ENCODE peak calls at places on chromosomes 4 and X, in five cellular contexts. T is hepatocyte, W is fibroblast of lung, R is heart left ventricle, B is RWPE2. D is an unnamed sample.
A peak's percentile ranks its signal among the peaks of the same experiment; 100 is the strongest.

GRCh38 chr4:118765399-118765798 is 70.5 kb downstream of the SEC24D start:
- DNase-seq in T (peak; percentile 63), R (no peak), B (no peak), W (peak; percentile 98), D (no peak)

GRCh38 chrX:70439016-70439415 is 5.6 kb upstream of the DLG3 start:
- DNase-seq in T (no peak), W (no peak), B (no peak), R (no peak), D (no peak)

GRCh38 chrX:101658661-101659477 is 781 bp downstream of the ARMCX2 start:
- DNase-seq in T (peak; percentile 75), W (peak; percentile 40), B (no peak), R (peak; percentile 74), D (peak; percentile 74)

GRCh38 chr4:3330682-3331081 is 37.9 kb downstream of the RGS12 start:
- DNase-seq in R (no peak), W (no peak), B (no peak), T (no peak), D (no peak)

GRCh38 chr4:8664031-8664805 is 71.7 kb downstream of the CPZ start:
- DNase-seq in T (no peak), B (peak; percentile 30), R (no peak), W (no peak), D (no peak)

GRCh38 chr4:76199664-76200211 is 13.9 kb downstream of the SCARB2 start:
- DNase-seq in B (no peak), T (no peak), W (peak; percentile 26), R (no peak), D (peak; percentile 78)

GRCh38 chr4:1366371-1367229 is 19.6 kb downstream of the UVSSA start:
- DNase-seq in B (peak; percentile 48), T (no peak), R (no peak), W (no peak), D (peak; percentile 9)

GRCh38 chr4:48116582-48116981 is 17.5 kb downstream of the TXK start:
- DNase-seq in W (no peak), T (no peak), B (no peak), R (no peak), D (no peak)

GRCh38 chr4:159178147-159178541 is 75.3 kb downstream of the RAPGEF2 start:
- DNase-seq in B (no peak), R (no peak), W (peak; percentile 72), T (no peak), D (no peak)

GRCh38 chr4:763922-764321 is 58.3 kb downstream of the PCGF3 start:
- DNase-seq in R (no peak), T (no peak), W (no peak), B (no peak), D (no peak)

GRCh38 chrX:134246282-134246681 is 9.3 kb downstream of the CCDC160 start:
- DNase-seq in T (no peak), R (no peak), W (peak; percentile 48), B (no peak), D (no peak)

DNA sequence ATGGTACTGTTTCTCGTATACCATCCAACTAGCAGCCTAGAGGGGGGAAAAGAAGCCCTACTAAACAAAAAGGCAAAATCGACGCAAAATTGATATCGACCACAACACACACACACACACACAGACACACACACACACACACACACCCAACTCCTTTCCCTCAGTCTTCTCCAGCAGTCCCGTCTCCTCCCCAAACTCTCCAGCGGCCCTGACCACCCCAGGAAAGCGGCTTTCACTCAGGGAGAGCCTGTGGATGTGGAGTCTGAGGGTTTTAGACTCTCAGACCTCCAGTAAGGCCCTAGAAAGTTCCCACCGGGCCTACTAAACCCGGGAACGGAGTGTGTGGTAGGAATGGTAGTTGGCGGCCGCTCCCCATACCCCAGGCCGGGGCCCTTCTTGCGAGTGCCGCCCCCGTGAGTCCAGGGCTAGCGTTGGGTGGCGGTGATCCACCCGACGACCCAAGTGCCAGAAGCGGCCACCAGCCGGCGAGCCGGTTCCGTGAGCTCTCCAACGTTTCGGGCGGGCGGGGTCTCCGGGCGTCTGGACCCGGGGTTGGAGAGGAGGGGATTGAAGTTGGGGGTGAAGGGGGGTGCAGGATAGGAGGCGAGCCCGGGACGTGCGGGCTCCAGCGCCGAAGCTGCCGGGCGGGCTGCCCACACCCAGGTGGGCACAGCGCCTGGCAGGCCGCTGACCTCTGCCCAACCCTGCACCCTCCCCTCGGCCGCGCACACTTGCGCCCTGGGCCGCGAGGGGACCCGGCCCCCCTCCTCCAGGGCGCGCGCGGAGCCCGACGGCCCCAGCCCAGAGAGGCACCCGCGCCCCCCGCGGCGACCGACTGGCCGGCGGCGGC is 13.7 kb downstream of the ARX start:
- DNase-seq in R (no peak), T (peak; percentile 32), B (no peak), W (no peak), D (no peak)
- H3K4me1 ChIP-seq in R (no peaks in the 10 kb centered on the region), T (peaks cover 33% of the 10 kb centered on the region), B (no peaks in the 10 kb centered on the region), W (no peaks in the 10 kb centered on the region), D (peaks cover 21% of the 10 kb centered on the region)

DNA sequence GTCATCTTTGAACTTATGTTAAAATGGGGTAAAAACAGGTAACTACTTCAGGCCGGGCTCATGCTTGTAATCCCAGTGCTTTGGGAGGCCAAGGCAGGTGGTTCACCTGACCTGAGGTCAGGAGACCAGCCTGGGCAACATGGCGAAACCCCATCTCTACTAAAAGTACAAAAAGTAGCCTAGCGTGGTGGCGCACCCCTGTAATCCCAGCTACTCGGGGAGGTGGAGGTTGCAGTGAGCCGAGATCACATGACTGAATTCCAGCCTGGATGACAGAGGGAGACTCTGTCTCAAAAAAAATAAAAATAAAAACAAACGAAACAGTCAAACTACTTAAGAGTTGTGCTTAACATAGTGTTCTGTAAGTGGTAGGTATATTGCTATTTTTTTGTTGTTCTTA is 2.5 kb downstream of the DDX3X start:
- DNase-seq in R (no peak), T (no peak), W (no peak), B (no peak), D (no peak)
- H3K4me3 ChIP-seq in R (peak overlapping the region; percentile 86), T (peak overlapping the region; percentile 76), W (peak overlapping the region; percentile 97), B (peak overlapping the region; percentile 81), D (no peak overlapping the region)

GRCh38 chr4:87002682-87003043 is 67.9 kb downstream of the AFF1 start:
- DNase-seq in T (no peak), B (no peak), W (no peak), R (no peak), D (no peak)
- H3K4me1 ChIP-seq in T (peaks cover 17% of the 10 kb centered on the region), B (peaks cover 14% of the 10 kb centered on the region), W (peaks cover 9% of the 10 kb centered on the region), R (peaks cover 23% of the 10 kb centered on the region), D (peaks cover 42% of the 10 kb centered on the region)

GRCh38 chr4:129808242-129808641 is 712.3 kb downstream of the C4orf33 start:
- DNase-seq in T (no peak), R (no peak), W (no peak), B (no peak), D (no peak)

GRCh38 chr4:129806986-129807385 is 711.0 kb downstream of the C4orf33 start:
- DNase-seq in B (no peak), T (no peak), R (no peak), W (no peak), D (no peak)

GRCh38 chr4:129804458-129804981 is 708.6 kb downstream of the C4orf33 start:
- DNase-seq in R (no peak), W (no peak), B (no peak), T (no peak), D (no peak)
- H3K4me3 ChIP-seq in R (no peak overlapping the region), W (no peak overlapping the region), B (no peak overlapping the region), T (no peak overlapping the region), D (no peak overlapping the region)

GRCh38 chrX:30748337-30748960 is 95.2 kb downstream of the GK start:
- DNase-seq in W (no peak), B (no peak), R (no peak), T (no peak), D (no peak)
- H3K4me1 ChIP-seq in W (no peaks in the 10 kb centered on the region), B (no peaks in the 10 kb centered on the region), R (no peaks in the 10 kb centered on the region), T (no peaks in the 10 kb centered on the region), D (no peaks in the 10 kb centered on the region)

DNA sequence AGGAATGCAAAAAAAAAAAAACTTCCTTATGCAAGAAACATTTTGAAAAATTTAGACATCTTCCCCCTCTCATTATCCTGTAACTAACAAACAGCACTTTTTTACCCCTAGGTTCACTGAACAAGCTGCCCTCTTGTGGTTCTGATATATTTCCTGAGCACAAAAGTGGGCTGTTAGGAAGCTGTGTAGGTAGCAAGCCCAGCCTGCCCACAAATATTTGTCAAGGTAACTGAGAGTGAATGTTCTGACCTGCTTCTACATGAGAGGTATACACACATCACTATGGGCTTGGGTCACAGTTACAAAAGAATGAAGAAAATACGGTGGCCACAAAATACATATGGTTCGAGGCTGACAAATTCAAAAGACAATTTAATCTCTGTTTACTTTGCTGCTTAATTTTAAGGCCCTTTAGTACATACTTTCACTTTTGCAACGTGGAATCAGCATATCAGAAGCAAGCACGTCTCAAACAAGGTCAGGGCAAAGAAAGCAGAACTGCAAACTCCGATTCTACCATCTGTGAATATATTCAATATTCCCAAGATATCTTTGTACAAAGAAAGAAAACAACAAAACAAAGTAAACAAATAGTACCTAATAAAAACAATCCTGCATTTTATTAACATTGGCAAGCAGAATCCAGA is 78.6 kb downstream of the RBM47 start:
- DNase-seq in R (no peak), W (peak; percentile 59), T (peak; percentile 59), B (no peak), D (peak; percentile 71)
- H3K4me3 ChIP-seq in R (peak overlapping the region; percentile 16), W (peak overlapping the region; percentile 57), T (peak overlapping the region; percentile 22), B (peak overlapping the region; percentile 13), D (no peak overlapping the region)

GRCh38 chr4:101256222-101256621 is 91.1 kb downstream of the PPP3CA start:
- DNase-seq in B (no peak), W (no peak), R (no peak), T (no peak), D (no peak)
- H3K4me1 ChIP-seq in B (peaks cover 3% of the 10 kb centered on the region), W (peaks cover 2% of the 10 kb centered on the region), R (peaks cover 24% of the 10 kb centered on the region), T (no peaks in the 10 kb centered on the region), D (peaks cover 31% of the 10 kb centered on the region)

DNA sequence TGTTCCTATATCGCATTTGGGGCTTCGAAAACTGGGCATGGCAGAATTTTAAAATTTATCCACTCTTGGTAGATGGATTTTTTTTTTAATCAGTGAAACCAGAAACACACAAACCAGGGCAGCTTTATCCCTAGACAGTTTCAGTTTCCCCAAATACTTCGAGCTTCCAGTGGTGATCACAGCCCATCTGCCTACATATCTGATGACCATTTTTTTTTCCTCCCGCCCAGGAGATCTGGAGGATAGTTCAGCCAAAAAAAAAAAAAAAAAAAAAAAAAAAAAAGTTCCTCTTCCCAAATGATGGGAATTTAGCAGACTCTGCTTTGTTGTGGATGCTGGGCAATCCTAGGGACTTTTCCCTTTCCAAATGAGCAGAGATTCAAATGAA is 1.0 kb upstream of the TBC1D9 start:
- DNase-seq in T (no peak), W (no peak), R (no peak), B (no peak), D (no peak)
- H3K4me3 ChIP-seq in T (no peak overlapping the region), W (peak overlapping the region; percentile 70), R (peak overlapping the region; percentile 75), B (peak overlapping the region; percentile 79), D (no peak overlapping the region)

GRCh38 chrX:22037911-22038537 is 5.9 kb downstream of the PHEX start:
- DNase-seq in W (no peak), T (no peak), R (no peak), B (no peak), D (no peak)

GRCh38 chrX:22037225-22037624 is 5.1 kb downstream of the PHEX start:
- DNase-seq in T (no peak), R (no peak), W (no peak), B (no peak), D (no peak)

GRCh38 chrX:22039541-22039940 is 7.4 kb downstream of the PHEX start:
- DNase-seq in B (no peak), T (no peak), R (no peak), W (no peak), D (no peak)

GRCh38 chrX:22041931-22042530 is 9.9 kb downstream of the PHEX start:
- DNase-seq in W (no peak), R (no peak), B (no peak), T (no peak), D (no peak)

GRCh38 chrX:22040184-22040583 is 8.1 kb downstream of the PHEX start:
- DNase-seq in B (no peak), T (no peak), R (no peak), W (no peak), D (no peak)
- H3K4me1 ChIP-seq in B (no peaks in the 10 kb centered on the region), T (no peaks in the 10 kb centered on the region), R (no peaks in the 10 kb centered on the region), W (no peaks in the 10 kb centered on the region), D (no peaks in the 10 kb centered on the region)

D was measured in body of pancreas.